ENCODE peak calls at places on chromosome 2, in five cellular contexts. M, B, W, N and P are unnamed samples.

GRCh38 chr2:37324536-37324785 is 172 bp downstream of the PRKD3 start:
- DNase-seq in M (no peak), B (no peak), W (peak), N (peak), P (no peak)

GRCh38 chr2:185738679-185739472 is at the start of gene FSIP2:
- DNase-seq in M (peak), B (peak), W (peak), N (peak), P (peak)

GRCh38 chr2:173137616-173138015 is 62.0 kb downstream of the MAP3K20 start:
- DNase-seq in M (no peak), B (no peak), W (no peak), N (no peak), P (no peak)

GRCh38 chr2:27322301-27322765 is 564 bp downstream of the MPV17 start:
- DNase-seq in M (peak), B (no peak), W (peak), N (no peak), P (no peak)

GRCh38 chr2:124678043-124678442 is 653.0 kb downstream of the CNTNAP5 start:
- DNase-seq in M (no peak), B (no peak), W (no peak), N (no peak), P (no peak)

GRCh38 chr2:216485745-216486144 is 12.9 kb upstream of the RPL37A start:
- DNase-seq in M (no peak), B (no peak), W (no peak), N (no peak), P (no peak)

GRCh38 chr2:73907840-73908452 is 15.1 kb downstream of the ACTG2 start:
- DNase-seq in M (no peak), B (no peak), W (peak), N (no peak), P (peak)

GRCh38 chr2:74014813-74015212 is 30.1 kb downstream of the TET3 start:
- DNase-seq in M (no peak), B (no peak), W (no peak), N (no peak), P (no peak)

GRCh38 chr2:402206-402605 is 114.3 kb upstream of the ALKAL2 start:
- DNase-seq in M (no peak), B (no peak), W (no peak), N (no peak), P (no peak)

GRCh38 chr2:223759569-223760430 is 77.6 kb downstream of the AP1S3 start:
- DNase-seq in M (no peak), B (no peak), W (peak), N (no peak), P (no peak)

GRCh38 chr2:224945134-224945533 is 97.1 kb downstream of the DOCK10 start:
- DNase-seq in M (no peak), B (no peak), W (peak), N (no peak), P (no peak)

GRCh38 chr2:121804340-121804739 is 48.9 kb downstream of the TSN start:
- DNase-seq in M (no peak), B (no peak), W (peak), N (no peak), P (peak)

GRCh38 chr2:226665306-226665831 is 134.3 kb downstream of the IRS1 start:
- DNase-seq in M (no peak), B (no peak), W (no peak), N (no peak), P (no peak)

GRCh38 chr2:76415821-76416220 is 705.1 kb upstream of the GCFC2 start:
- DNase-seq in M (no peak), B (peak), W (no peak), N (no peak), P (peak)

GRCh38 chr2:142974288-142975024 is 97.0 kb downstream of the KYNU start:
- DNase-seq in M (no peak), B (no peak), W (peak), N (no peak), P (no peak)

GRCh38 chr2:98564541-98565164 is 43.7 kb downstream of the COA5 start:
- DNase-seq in M (no peak), B (no peak), W (no peak), N (peak), P (no peak)

GRCh38 chr2:144509001-144509545 is 10.8 kb downstream of the ZEB2 start:
- DNase-seq in M (no peak), B (no peak), W (peak), N (no peak), P (no peak)

GRCh38 chr2:37645363-37645762 is 26.1 kb downstream of the CDC42EP3 start:
- DNase-seq in M (no peak), B (no peak), W (peak), N (no peak), P (no peak)

GRCh38 chr2:65061146-65061909 is 5.1 kb downstream of the CEP68 start:
- DNase-seq in M (no peak), B (no peak), W (no peak), N (no peak), P (no peak)

GRCh38 chr2:181764095-181764963 is 84.0 kb upstream of the NEUROD1 start:
- DNase-seq in M (no peak), B (no peak), W (no peak), N (no peak), P (no peak)

GRCh38 chr2:96146151-96146880 is 1.1 kb upstream of the DUSP2 start:
- DNase-seq in M (peak), B (no peak), W (peak), N (no peak), P (peak)

GRCh38 chr2:201965550-201965949 is 68.1 kb upstream of the FZD7 start:
- DNase-seq in M (no peak), B (no peak), W (no peak), N (no peak), P (no peak)
- TF ChIP-seq CTCF in M (no peak), B (peak), W (no peak), N (no peak), P (no peak)

GRCh38 chr2:229821353-229821752 is 100.5 kb downstream of the TRIP12 start:
- DNase-seq in M (no peak), B (no peak), W (no peak), N (no peak), P (no peak)

DNA sequence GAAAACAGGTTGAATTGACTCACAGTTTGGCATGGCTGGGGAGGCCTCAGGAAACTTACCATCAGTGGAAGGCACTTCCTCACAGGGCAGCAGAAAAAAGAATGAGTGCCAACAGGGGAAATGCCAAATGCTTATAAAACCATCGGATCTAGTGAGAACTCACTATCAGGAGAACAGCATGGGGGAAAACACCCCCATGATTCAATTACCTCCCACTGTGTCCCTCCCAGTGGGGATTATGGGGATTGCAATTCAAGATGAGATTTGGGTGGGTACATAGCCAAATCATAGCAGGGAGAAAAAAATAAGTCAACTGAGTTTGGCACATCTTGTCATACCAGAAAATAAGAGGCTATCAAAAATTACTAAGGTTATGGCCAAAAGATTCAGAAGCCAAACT is 96.3 kb downstream of the TRIP12 start:
- DNase-seq in M (no peak), B (no peak), W (no peak), N (no peak), P (no peak)
- TF ChIP-seq CTCF in M (no peak), B (peak), W (peak), N (no peak), P (no peak)

DNA sequence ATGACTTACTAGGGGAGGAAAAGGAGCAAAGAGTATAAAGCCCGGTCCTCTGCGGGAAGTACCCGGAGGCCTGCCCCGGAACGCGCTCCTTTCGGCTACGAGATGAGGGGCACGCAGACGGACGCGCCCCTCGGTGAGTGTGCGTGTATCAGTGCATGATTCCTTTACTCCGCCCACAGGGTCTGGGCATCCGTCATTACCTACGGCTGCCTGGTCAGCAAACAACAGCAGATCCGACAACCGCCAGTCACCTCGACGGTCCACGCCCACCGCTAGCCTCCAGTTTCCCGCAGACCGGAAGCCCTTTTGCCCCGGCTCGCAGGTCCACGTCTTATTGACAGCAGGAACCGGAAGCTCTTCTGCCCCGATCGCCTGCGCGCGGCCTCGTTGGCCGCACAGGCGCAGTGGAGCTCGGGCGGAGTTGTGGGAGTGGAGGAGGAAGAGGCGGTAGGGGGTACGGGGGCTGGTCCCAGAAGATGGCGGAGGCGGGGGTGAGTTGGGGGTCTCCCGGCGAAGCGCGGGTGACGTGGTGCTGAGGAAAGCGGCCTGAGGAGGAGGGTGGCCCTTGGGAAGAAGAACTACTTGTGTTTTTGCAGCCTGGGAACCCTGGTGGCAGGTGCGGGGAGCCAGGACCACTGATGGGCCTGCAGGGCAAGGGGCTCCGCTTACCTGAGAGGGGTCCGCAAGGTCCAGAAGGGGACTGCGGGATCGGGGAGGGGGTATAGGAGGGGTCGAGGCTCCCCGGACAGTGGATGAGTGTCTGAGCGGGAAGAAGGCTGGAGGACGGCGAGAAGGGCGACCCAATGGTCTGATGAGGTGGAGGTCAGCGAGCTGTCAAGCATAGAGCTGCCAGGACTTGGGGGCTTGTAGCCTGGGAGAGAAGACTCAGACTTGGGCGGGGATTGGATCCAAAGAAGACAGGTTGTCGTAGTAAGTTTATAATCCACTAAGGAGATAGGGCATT is at the start of gene INSIG2:
- DNase-seq in M (peak), B (peak), W (peak), N (peak), P (peak)
- TF ChIP-seq CTCF in M (no peak), B (peak), W (peak), N (peak), P (no peak)

GRCh38 chr2:54285451-54285850 is 29.4 kb upstream of the TSPYL6 start:
- DNase-seq in M (no peak), B (no peak), W (no peak), N (no peak), P (no peak)
- TF ChIP-seq CTCF in M (no peak), B (no peak), W (no peak), N (no peak), P (no peak)

GRCh38 chr2:220101902-220102301 is 474.5 kb downstream of the SLC4A3 start:
- DNase-seq in M (no peak), B (no peak), W (no peak), N (no peak), P (no peak)
- TF ChIP-seq CTCF in M (no peak), B (no peak), W (no peak), N (no peak), P (no peak)

GRCh38 chr2:218622606-218623238 is 15.0 kb downstream of the PLCD4 start:
- DNase-seq in M (no peak), B (no peak), W (peak), N (no peak), P (no peak)

GRCh38 chr2:218615868-218616315 is 8.2 kb downstream of the PLCD4 start:
- DNase-seq in M (peak), B (no peak), W (no peak), N (no peak), P (no peak)

GRCh38 chr2:218621007-218621406 is 13.3 kb downstream of the PLCD4 start:
- DNase-seq in M (no peak), B (no peak), W (no peak), N (no peak), P (no peak)

DNA sequence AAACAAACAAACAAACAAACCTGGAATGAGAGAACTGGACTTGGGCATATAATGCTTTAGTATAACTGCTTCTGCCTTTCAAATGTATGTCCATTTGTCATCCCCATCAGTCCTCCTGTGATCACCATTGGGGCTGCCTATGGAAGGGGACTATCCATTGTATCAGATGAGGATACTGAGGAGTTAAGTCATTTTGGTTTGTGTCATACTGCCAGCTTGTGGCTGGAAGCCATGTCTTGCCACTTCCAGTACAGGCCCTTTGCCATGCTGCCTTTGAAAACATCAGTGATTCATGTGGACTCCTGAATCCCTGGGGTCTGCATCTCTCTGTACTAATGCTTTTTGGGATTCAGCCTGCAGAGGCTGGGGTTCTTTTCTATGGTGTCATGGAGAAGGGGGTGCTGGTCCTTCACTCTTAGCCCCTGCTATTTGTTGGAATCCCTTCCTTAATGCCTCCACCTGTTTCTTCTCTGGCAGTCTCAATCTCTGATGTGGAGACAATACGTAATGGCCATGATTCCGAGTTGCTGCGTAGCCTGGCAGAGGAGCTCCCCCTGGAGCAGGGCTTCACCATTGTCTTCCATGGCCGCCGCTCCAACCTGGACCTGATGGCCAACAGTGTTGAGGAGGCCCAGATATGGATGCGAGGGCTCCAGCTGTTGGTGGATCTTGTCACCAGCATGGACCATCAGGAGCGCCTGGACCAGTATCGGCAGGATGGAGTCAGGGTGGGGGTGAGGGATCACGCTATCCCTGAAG is 10.6 kb downstream of the PLCD4 start:
- DNase-seq in M (no peak), B (no peak), W (no peak), N (no peak), P (no peak)
- TF ChIP-seq CTCF in M (no peak), B (peak), W (no peak), N (no peak), P (no peak)

GRCh38 chr2:32039447-32040219 is at the start of gene DPY30:
- DNase-seq in M (peak), B (peak), W (peak), N (peak), P (peak)
- TF ChIP-seq CTCF in M (no peak), B (no peak), W (no peak), N (peak), P (no peak)

DNA sequence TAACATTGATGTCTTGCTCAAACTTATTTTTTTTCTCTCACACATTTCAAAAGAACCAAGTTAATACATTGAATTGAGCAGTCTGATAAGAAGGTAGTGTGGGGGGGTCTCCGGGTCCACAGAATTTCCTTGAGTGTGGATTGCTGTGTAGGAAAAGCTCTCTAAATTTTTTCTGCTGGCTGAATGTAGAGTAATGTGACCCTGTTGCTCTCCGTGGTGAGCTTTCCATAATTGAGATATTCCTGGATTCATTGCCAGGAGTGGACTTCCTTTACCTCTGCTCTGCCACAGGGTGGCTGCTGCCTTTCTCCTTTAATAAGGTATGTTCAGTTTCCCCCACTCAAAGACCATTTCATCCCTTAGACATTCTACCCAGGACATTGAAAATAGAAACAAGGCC is 50.9 kb downstream of the PKP4 start:
- DNase-seq in M (no peak), B (no peak), W (no peak), N (no peak), P (no peak)
- TF ChIP-seq CTCF in M (no peak), B (no peak), W (no peak), N (no peak), P (no peak)

GRCh38 chr2:222561817-222562424 is 94.0 kb downstream of the FARSB start:
- DNase-seq in M (no peak), B (peak), W (peak), N (peak), P (peak)
- TF ChIP-seq CTCF in M (peak), B (peak), W (peak), N (peak), P (peak)